ENCODE peak calls at places on chromosomes 7 and 10, in four cellular contexts. H is endothelial cell of umbilical vein, D is GM12878, U is K562. Y is an unnamed sample.

GRCh38 chr10:127117125-127117524 is 79.3 kb downstream of the INSYN2A start:
- DNase-seq in D (no peak), U (peak), H (peak), Y (peak)

GRCh38 chr10:123139521-123140163 is 3.9 kb downstream of the HMX3 start:
- DNase-seq in H (no peak), D (no peak), U (peak), Y (peak)

GRCh38 chr7:23662124-23662982 is 17.6 kb upstream of the FAM221A start:
- DNase-seq in H (no peak), U (no peak), D (no peak), Y (peak)

GRCh38 chr10:104938031-104938430 is 296.9 kb downstream of the SORCS3 start:
- DNase-seq in U (no peak), D (no peak), H (no peak), Y (no peak)

GRCh38 chr10:17113889-17114288 is 15.7 kb downstream of the CUBN start:
- DNase-seq in U (no peak), H (peak), D (no peak), Y (peak)

GRCh38 chr10:64635906-64636305 is 1114.7 kb downstream of the REEP3 start:
- DNase-seq in D (no peak), U (no peak), H (no peak), Y (no peak)

GRCh38 chr10:86752311-86752710 is 4.1 kb upstream of the BMPR1A start:
- DNase-seq in D (no peak), H (no peak), U (peak), Y (no peak)

GRCh38 chr10:86647773-86648705 is 6.3 kb upstream of the OPN4 start:
- DNase-seq in D (no peak), U (no peak), H (no peak), Y (no peak)

GRCh38 chr7:107996072-107996824 is 6.7 kb downstream of the LAMB1 start:
- DNase-seq in H (peak), D (no peak), U (no peak), Y (peak)

GRCh38 chr10:93813507-93814465 is 56.0 kb downstream of the LGI1 start:
- DNase-seq in H (peak), U (no peak), D (no peak), Y (peak)

GRCh38 chr7:1810961-1811849 is 141.1 kb downstream of the ELFN1 start:
- DNase-seq in H (no peak), D (no peak), U (no peak), Y (peak)

GRCh38 chr7:26627221-26627620 is 237.2 kb downstream of the SKAP2 start:
- DNase-seq in H (no peak), D (no peak), U (no peak), Y (no peak)

GRCh38 chr10:93812664-93813338 is 55.1 kb downstream of the LGI1 start:
- DNase-seq in U (no peak), H (no peak), D (no peak), Y (no peak)

GRCh38 chr7:17772581-17773288 is 167.6 kb downstream of the SNX13 start:
- DNase-seq in D (no peak), U (no peak), H (no peak), Y (no peak)
- TF ChIP-seq FOS in D (no peak), U (no peak), H (no peak), Y (no peak)

GRCh38 chr7:128215739-128216138 is 25.3 kb upstream of the LEP start:
- DNase-seq in H (no peak), U (no peak), D (no peak), Y (peak)

GRCh38 chr7:128219646-128220045 is 21.4 kb upstream of the LEP start:
- DNase-seq in H (no peak), D (no peak), U (no peak), Y (no peak)

GRCh38 chr7:128215281-128215680 is 25.8 kb upstream of the LEP start:
- DNase-seq in D (no peak), H (no peak), U (no peak), Y (peak)

GRCh38 chr7:128217030-128217805 is 23.9 kb upstream of the LEP start:
- DNase-seq in D (no peak), H (no peak), U (peak), Y (peak)

GRCh38 chr7:128217972-128218652 is 23.0 kb upstream of the LEP start:
- DNase-seq in H (no peak), D (no peak), U (peak), Y (no peak)
- TF ChIP-seq FOS in H (no peak), D (no peak), U (no peak), Y (no peak)

GRCh38 chr10:79985481-79986072 is 36.7 kb upstream of the SFTPD start:
- DNase-seq in H (no peak), D (no peak), U (no peak), Y (no peak)

GRCh38 chr10:79982861-79983260 is 34.0 kb upstream of the SFTPD start:
- DNase-seq in U (no peak), D (no peak), H (no peak), Y (no peak)

GRCh38 chr10:79982486-79982800 is 33.5 kb upstream of the SFTPD start:
- DNase-seq in U (no peak), H (peak), D (no peak), Y (no peak)

GRCh38 chr10:79983286-79983909 is 34.5 kb upstream of the SFTPD start:
- DNase-seq in D (no peak), U (no peak), H (no peak), Y (no peak)

GRCh38 chr10:79984851-79985250 is 35.9 kb upstream of the SFTPD start:
- DNase-seq in D (no peak), H (no peak), U (no peak), Y (no peak)
- TF ChIP-seq FOS in D (no peak), H (no peak), U (no peak), Y (no peak)

GRCh38 chr7:29483219-29484104 is 80.2 kb upstream of the PRR15 start:
- DNase-seq in U (no peak), D (no peak), H (no peak), Y (no peak)

GRCh38 chr7:29486191-29486700 is 77.4 kb upstream of the PRR15 start:
- DNase-seq in H (no peak), U (no peak), D (no peak), Y (no peak)

GRCh38 chr7:29487424-29487823 is 76.2 kb upstream of the PRR15 start:
- DNase-seq in D (no peak), H (no peak), U (no peak), Y (no peak)

GRCh38 chr7:29484280-29484679 is 79.4 kb upstream of the PRR15 start:
- DNase-seq in U (no peak), H (no peak), D (no peak), Y (no peak)

GRCh38 chr7:29485376-29486190 is 78.1 kb upstream of the PRR15 start:
- DNase-seq in H (no peak), U (no peak), D (no peak), Y (no peak)
- TF ChIP-seq FOS in H (no peak), U (no peak), D (no peak), Y (no peak)

GRCh38 chr10:97540669-97541500 is 31.7 kb upstream of the ANKRD2 start:
- DNase-seq in H (no peak), D (no peak), U (peak), Y (no peak)
- TF ChIP-seq FOS in H (no peak), D (no peak), U (no peak), Y (no peak)

DNA sequence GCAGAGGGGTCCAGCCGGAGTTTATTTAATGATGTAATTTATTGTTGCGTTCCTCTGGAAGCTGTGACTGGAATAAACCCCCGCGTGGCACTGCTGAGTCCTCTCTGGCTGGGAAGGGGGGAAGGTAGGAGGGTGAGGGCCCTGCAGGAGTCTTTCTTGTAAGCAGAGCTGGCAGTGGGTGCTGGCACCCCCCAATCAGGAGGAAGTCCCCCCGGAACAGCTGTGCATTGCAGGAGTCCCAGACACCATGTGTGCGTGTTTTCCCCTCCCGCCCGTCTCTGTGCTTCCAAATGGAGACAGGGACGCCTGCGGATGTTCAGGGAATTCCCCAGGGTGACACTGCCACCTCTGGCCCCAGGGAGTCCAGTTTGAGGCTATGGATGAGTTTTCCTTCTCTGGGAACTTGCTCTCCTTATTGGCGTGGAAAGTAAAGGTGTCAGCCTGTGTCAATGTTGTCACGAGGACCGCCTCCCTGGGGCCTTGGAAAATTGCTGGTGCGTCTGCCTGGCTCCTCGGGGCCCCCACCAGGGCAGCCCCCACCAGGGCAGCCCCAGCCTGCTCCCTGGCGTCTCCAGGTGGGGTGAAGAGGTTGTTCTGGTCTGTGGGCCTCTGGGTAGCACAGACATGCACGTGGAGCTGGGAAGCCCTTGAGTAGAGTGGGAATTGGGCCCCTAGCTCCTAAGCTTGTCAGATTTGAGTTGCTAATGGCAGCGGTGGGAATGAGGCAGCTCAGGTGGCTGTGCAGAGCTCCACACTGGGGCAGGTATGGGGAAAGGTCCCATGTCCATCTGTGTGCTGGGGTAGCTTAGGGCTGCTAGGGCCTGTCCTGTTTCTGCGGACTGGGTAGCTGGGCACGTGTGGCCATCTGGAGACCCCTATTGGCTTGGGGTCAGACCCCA is 2.7 kb downstream of the FZD9 start:
- DNase-seq in H (no peak), D (no peak), U (no peak), Y (no peak)
- TF ChIP-seq FOS in H (no peak), D (no peak), U (no peak), Y (no peak)

GRCh38 chr10:190216-190615 is 55.0 kb downstream of the ZMYND11 start:
- DNase-seq in D (no peak), H (no peak), U (no peak), Y (no peak)

GRCh38 chr10:191703-192518 is 56.7 kb downstream of the ZMYND11 start:
- DNase-seq in D (no peak), U (no peak), H (no peak), Y (peak)

GRCh38 chr10:184911-185310 is 49.7 kb downstream of the ZMYND11 start:
- DNase-seq in H (no peak), D (no peak), U (no peak), Y (peak)

GRCh38 chr10:186911-187310 is 51.7 kb downstream of the ZMYND11 start:
- DNase-seq in D (no peak), U (no peak), H (no peak), Y (no peak)

DNA sequence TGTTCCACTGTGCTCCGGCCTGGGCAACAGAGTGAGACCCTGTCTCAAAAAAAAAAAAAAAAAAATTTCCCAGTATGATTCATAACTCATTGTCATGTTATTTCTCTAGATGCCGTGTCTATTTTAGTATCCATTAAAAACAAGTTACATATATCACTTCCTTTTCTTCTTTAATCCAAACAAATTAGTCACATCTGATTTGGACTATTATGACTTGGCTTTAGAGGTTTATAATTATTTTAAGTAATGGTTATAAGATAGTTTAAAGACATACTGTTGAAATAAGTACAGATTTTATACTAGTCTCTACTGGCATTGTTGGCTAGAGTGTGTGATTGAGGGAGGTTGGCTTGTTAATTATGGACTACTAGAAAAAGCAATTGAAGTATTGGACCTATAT is 53.3 kb downstream of the ZMYND11 start:
- DNase-seq in D (no peak), U (no peak), H (peak), Y (peak)
- TF ChIP-seq FOS in D (no peak), U (no peak), H (peak), Y (no peak)

GRCh38 chr10:96287392-96288105 is 16.2 kb upstream of the BLNK start:
- DNase-seq in U (no peak), H (no peak), D (peak), Y (no peak)
- TF ChIP-seq FOS in U (no peak), H (no peak), D (no peak), Y (no peak)

GRCh38 chr7:113880467-113881040 is 38.3 kb downstream of the PPP1R3A start:
- DNase-seq in D (no peak), H (no peak), U (no peak), Y (no peak)
- TF ChIP-seq FOS in D (no peak), H (no peak), U (no peak), Y (no peak)

GRCh38 chr7:47328392-47329319 is 253.3 kb downstream of the TNS3 start:
- DNase-seq in H (no peak), D (no peak), U (no peak), Y (no peak)

GRCh38 chr7:47326808-47327207 is 255.1 kb downstream of the TNS3 start:
- DNase-seq in D (no peak), H (no peak), U (no peak), Y (peak)

GRCh38 chr7:47327698-47328391 is 254.1 kb downstream of the TNS3 start:
- DNase-seq in H (peak), D (no peak), U (no peak), Y (peak)

GRCh38 chr7:47326220-47326619 is 255.7 kb downstream of the TNS3 start:
- DNase-seq in H (peak), D (no peak), U (no peak), Y (peak)

GRCh38 chr7:47327306-47327697 is 254.6 kb downstream of the TNS3 start:
- DNase-seq in U (no peak), H (no peak), D (no peak), Y (peak)
- TF ChIP-seq FOS in U (no peak), H (no peak), D (no peak), Y (no peak)